ENCODE peak calls at places on chromosome 19, in six cellular contexts. Y is stimulated activated CD8-positive, alpha-beta memory T cell treated with anti-CD3 and anti-CD28 coated beads, Interleukin-12 subunit alpha, Interleukin-12 subunit beta, amount 100 ng/mL, for 4 hours; A is HT1080; T is aorta; I is NCI-H345; D is SK-N-SH. P is an unnamed sample.

GRCh38 chr19:18357442-18358264 is 17.3 kb downstream of the PGPEP1 start:
- DNase-seq in Y (no peak), I (no peak), T (no peak), A (no peak), D (no peak), P (no peak)

GRCh38 chr19:4061178-4061682 is 5.5 kb downstream of the ZBTB7A start:
- DNase-seq in I (no peak), A (no peak), Y (no peak), D (no peak), T (peak; percentile 95), P (no peak)

GRCh38 chr19:4038661-4039096 is 28.0 kb downstream of the ZBTB7A start:
- DNase-seq in D (no peak), Y (no peak), A (no peak), T (no peak), I (no peak), P (no peak)

GRCh38 chr19:5949792-5950305 is 28.1 kb downstream of the RANBP3 start:
- DNase-seq in I (peak; percentile 69), A (no peak), T (no peak), D (no peak), Y (no peak), P (peak; percentile 99)

GRCh38 chr19:38666662-38667448 is 19.4 kb downstream of the ACTN4 start:
- DNase-seq in A (peak; percentile 77), Y (no peak), I (no peak), D (no peak), T (no peak), P (no peak)

GRCh38 chr19:55632463-55632834 is 8.1 kb upstream of the ZNF784 start:
- DNase-seq in Y (peak; percentile 50), I (peak; percentile 86), D (peak; percentile 62), T (no peak), A (peak; percentile 79), P (peak; percentile 73)

GRCh38 chr19:13621413-13621812 is 115.1 kb upstream of the CACNA1A start:
- DNase-seq in D (no peak), A (peak; percentile 89), T (no peak), Y (peak; percentile 6), I (peak; percentile 50), P (no peak)

GRCh38 chr19:31326329-31327028 is 22.8 kb downstream of the TSHZ3 start:
- DNase-seq in D (no peak), Y (no peak), A (no peak), I (no peak), T (no peak), P (no peak)

GRCh38 chr19:44955500-44956439 is 590 bp downstream of the CLPTM1 start:
- DNase-seq in A (no peak), Y (no peak), T (no peak), I (no peak), D (no peak), P (no peak)

GRCh38 chr19:48292798-48293197 is 22.9 kb downstream of the ZNF114 start:
- DNase-seq in D (no peak), T (no peak), I (no peak), Y (no peak), A (peak; percentile 69), P (no peak)

GRCh38 chr19:19120308-19121156 is 17.7 kb downstream of the TMEM161A start:
- DNase-seq in A (peak; percentile 25), D (peak; percentile 81), T (no peak), I (no peak), Y (no peak), P (no peak)

GRCh38 chr19:16588089-16588823 is 16.0 kb upstream of the SLC35E1 start:
- DNase-seq in A (no peak), D (peak; percentile 68), I (peak; percentile 33), Y (no peak), T (no peak), P (peak; percentile 82)

GRCh38 chr19:58209577-58209976 is 19.1 kb upstream of the ZNF544 start:
- DNase-seq in I (no peak), T (no peak), Y (no peak), D (no peak), A (no peak), P (no peak)